ENCODE peak calls at places on chromosome 20, in seven cellular contexts. K, S, G, O, J, E and H are unnamed samples.

GRCh38 chr20:22248052-22248667 is 336.2 kb downstream of the FOXA2 start:
- DNase-seq in E (no peak), J (peak; percentile 3), G (no peak), K (peak; percentile 71), S (no peak), O (peak; percentile 24), H (peak; percentile 38)

GRCh38 chr20:10536531-10536930 is 101.4 kb downstream of the SLX4IP start:
- DNase-seq in K (peak; percentile 77), O (no peak), G (no peak), E (no peak), S (peak; percentile 77), J (peak; percentile 31), H (peak; percentile 71)

GRCh38 chr20:15799871-15800270 is 773.4 kb downstream of the KIF16B start:
- DNase-seq in K (no peak), S (no peak), E (no peak), J (peak; percentile 10), G (no peak), O (no peak), H (peak; percentile 59)

GRCh38 chr20:51979226-51979625 is 176.9 kb upstream of the SALL4 start:
- DNase-seq in K (no peak), J (no peak), O (no peak), G (no peak), S (no peak), E (no peak), H (no peak)

GRCh38 chr20:57332105-57333089 is 2.8 kb downstream of the SPO11 start:
- DNase-seq in S (no peak), J (no peak), G (no peak), E (no peak), K (peak; percentile 16), O (no peak), H (peak; percentile 41)

GRCh38 chr20:46145646-46146045 is 27.5 kb downstream of the CD40 start:
- DNase-seq in S (no peak), J (no peak), G (no peak), E (no peak), O (no peak), K (peak; percentile 28), H (no peak)

GRCh38 chr20:7911586-7912330 is 28.5 kb downstream of the HAO1 start:
- DNase-seq in K (no peak), E (no peak), G (no peak), O (no peak), J (no peak), S (no peak), H (no peak)

GRCh38 chr20:37161830-37162549 is 17.1 kb upstream of the RPN2 start:
- DNase-seq in J (no peak), K (no peak), O (no peak), E (no peak), G (no peak), S (no peak), H (no peak)

GRCh38 chr20:46709459-46710148 is at the start of gene SLC2A10:
- DNase-seq in E (no peak), O (peak; percentile 65), S (peak; percentile 70), G (peak; percentile 54), J (peak; percentile 47), K (peak; percentile 80), H (no peak)

GRCh38 chr20:9444921-9445320 is 69.5 kb upstream of the LAMP5 start:
- DNase-seq in G (no peak), O (no peak), J (no peak), E (no peak), K (no peak), S (no peak), H (no peak)

GRCh38 chr20:64166712-64167615 is 2.7 kb downstream of the MYT1 start:
- DNase-seq in K (no peak), E (no peak), S (no peak), O (no peak), J (no peak), G (no peak), H (no peak)

GRCh38 chr20:49450281-49450707 is 32.2 kb downstream of the KCNB1 start:
- DNase-seq in O (no peak), J (no peak), E (no peak), S (no peak), K (peak; percentile 45), G (no peak), H (no peak)

DNA sequence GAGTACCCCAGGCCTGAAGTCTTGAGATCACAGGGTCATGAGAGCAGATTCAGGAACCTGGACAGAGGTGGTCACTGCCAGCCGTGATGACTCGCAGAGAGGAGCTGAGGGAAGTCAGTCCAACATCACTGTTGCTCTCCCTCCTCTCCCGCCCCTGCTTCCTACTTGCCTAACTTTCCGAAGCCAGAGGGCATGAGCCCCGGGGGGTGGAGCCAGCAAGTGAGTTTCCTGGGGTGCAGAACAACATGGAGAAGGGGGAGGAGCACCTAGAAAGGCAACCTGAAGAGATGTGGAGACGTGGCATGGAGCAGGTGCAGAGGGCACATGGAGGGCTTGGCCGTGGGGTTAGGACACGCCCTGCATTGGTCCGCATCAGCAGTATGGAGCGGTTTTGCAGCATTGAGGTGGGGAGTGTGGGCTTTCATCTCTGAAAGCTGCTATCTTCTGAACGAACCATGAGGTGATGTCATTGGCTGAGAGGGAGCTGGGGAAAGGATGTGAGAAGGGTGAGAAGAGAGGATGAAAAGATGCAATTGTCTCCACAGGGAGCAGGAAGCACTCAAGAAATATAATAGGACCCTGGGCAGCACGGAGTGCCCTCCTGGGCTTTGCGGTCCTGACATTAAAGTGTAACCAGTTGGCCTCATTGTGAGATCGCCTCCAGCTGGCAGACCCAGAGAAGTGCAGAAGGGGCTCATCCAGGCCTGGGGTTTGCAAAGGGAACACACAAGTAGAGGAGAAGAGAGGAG is 25.0 kb downstream of the GDAP1L1 start:
- DNase-seq in O (no peak), G (no peak), E (no peak), K (peak; percentile 77), S (no peak), J (no peak), H (no peak)
- TF ChIP-seq CTCF in O (no peak), G (no peak), E (no peak), K (peak; percentile 76), S (no peak), J (peak; percentile 23), H (no peak)

DNA sequence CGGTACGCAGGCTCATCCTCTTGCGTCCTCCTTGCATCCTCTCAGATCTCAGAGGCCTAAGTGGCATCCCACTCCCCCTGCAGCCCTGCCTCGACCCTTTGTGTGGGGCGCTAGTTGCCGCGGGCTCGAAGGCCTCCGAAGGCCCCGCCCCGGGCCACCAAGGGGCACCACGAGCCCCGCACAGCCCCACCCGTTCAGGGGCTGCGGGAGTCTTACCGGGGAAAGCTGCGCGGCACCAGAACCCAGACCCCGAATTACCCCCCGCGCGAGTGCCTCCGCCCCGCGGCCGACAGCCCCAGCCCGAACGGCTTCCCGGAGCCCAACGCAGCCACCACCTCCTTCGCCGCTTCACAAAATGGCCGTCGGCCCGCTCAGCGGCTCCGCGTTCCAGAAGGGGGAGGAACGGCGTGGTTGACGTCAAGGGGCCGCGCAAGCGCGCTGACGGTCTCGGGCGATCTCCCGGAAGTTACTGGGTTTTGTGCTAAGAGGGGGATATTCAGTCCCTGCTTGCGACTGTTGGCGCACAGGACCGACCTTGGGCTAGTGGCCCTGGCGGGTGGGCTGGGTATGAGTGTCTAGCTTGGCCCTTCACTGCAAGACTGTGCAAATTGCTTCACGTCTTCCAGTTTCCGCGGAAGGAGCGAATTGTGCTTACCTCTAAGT is at the start of the genes CPNE1 and RBM12:
- DNase-seq in G (peak; percentile 91), S (peak; percentile 93), O (peak; percentile 92), K (peak; percentile 97), E (peak; percentile 90), J (peak; percentile 93), H (peak; percentile 90)
- TF ChIP-seq CTCF in G (no peak), S (peak; percentile 15), O (no peak), K (no peak), E (no peak), J (no peak), H (no peak)

DNA sequence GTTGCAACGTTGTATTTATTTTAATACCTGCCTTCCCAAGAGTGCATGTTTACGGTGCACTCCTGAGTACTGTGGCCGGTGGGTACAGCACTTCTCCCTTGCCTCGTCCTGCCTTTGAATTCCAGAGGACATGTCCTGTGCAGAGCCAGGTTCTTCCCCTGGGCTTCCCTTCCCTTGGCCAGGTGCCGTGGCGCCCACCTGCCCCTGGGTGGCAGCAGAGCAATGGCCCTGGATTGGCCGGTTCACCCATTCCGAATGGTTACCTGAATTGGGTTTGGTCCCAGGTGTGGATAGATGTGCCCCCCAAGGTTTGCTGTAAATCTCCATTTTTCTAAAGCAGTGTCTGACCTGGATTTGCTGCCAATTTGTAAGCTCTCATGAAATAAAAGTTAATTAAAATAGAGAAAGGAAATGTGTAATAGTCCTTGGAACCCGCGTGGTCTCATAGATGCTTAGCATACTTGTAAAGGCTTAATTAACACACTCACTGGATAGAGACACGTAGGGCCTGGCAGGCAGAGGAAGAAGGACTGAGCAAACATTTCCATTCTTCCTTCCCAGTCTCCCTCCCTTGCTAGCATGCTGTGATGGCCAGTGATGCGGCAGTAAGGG is 40.6 kb downstream of the DTD1 start:
- DNase-seq in K (peak; percentile 80), S (peak; percentile 21), J (no peak), O (no peak), G (no peak), E (no peak), H (peak; percentile 30)
- TF ChIP-seq CTCF in K (peak; percentile 89), S (peak; percentile 49), J (peak; percentile 74), O (no peak), G (peak; percentile 22), E (no peak), H (peak; percentile 46)

GRCh38 chr20:48405909-48406308 is 421.9 kb downstream of the PREX1 start:
- DNase-seq in J (no peak), O (no peak), S (no peak), E (no peak), G (no peak), K (peak; percentile 69), H (no peak)
- TF ChIP-seq CTCF in J (no peak), O (no peak), S (no peak), E (no peak), G (no peak), K (peak; percentile 61), H (no peak)

GRCh38 chr20:4449977-4450715 is 271.6 kb upstream of the PRND start:
- DNase-seq in S (no peak), K (peak; percentile 25), E (no peak), G (no peak), J (peak; percentile 58), O (peak; percentile 28), H (peak; percentile 48)
- TF ChIP-seq CTCF in S (no peak), K (no peak), E (no peak), G (no peak), J (peak; percentile 47), O (no peak), H (no peak)